ENCODE peak calls at places on chromosome 19, in four cellular contexts. One of them, this sample, is unnamed.

GRCh38 chr19:23343434-23344010 is 51.7 kb downstream of the ZNF91 start:
- DNase-seq in A549: no peak
- DNase-seq in IMR-90: no peak
- DNase-seq in HepG2: no peak
- DNase-seq in this sample: no peak

GRCh38 chr19:1004803-1005664 is 4.8 kb downstream of the GRIN3B start:
- DNase-seq in A549: no peak
- DNase-seq in HepG2: no peak
- DNase-seq in IMR-90: no peak
- DNase-seq in this sample: no peak

GRCh38 chr19:40717325-40717879 is 490 bp downstream of the ITPKC start:
- DNase-seq in A549: no peak
- DNase-seq in IMR-90: no peak
- DNase-seq in HepG2: no peak
- DNase-seq in this sample: no peak

GRCh38 chr19:35842666-35843272 is 9.5 kb downstream of the NPHS1 start:
- DNase-seq in A549: no peak
- DNase-seq in IMR-90: no peak
- DNase-seq in HepG2: no peak
- DNase-seq in this sample: no peak

GRCh38 chr19:38391911-38392464 is 3.5 kb downstream of the SPRED3 start:
- DNase-seq in A549: no peak
- DNase-seq in IMR-90: no peak
- DNase-seq in HepG2: no peak
- DNase-seq in this sample: no peak

GRCh38 chr19:50896591-50897190 is 14.5 kb downstream of the KLK4 start:
- DNase-seq in HepG2: peak
- DNase-seq in IMR-90: peak
- DNase-seq in A549: no peak
- DNase-seq in this sample: peak

GRCh38 chr19:40265763-40266099 is 19.4 kb downstream of the AKT2 start:
- DNase-seq in IMR-90: no peak
- DNase-seq in HepG2: no peak
- DNase-seq in A549: no peak
- DNase-seq in this sample: no peak

GRCh38 chr19:43809762-43810696 is 7.8 kb upstream of the LYPD5 start:
- DNase-seq in IMR-90: peak
- DNase-seq in A549: peak
- DNase-seq in HepG2: peak
- DNase-seq in this sample: peak

GRCh38 chr19:17289489-17289888 is 7.8 kb downstream of the ANKLE1 start:
- DNase-seq in HepG2: no peak
- DNase-seq in IMR-90: peak
- DNase-seq in A549: peak
- DNase-seq in this sample: peak

GRCh38 chr19:14072535-14073231 is at the start of gene MISP3:
- DNase-seq in A549: no peak
- DNase-seq in HepG2: no peak
- DNase-seq in IMR-90: no peak
- DNase-seq in this sample: peak

GRCh38 chr19:52896431-52897148 is 845 bp downstream of the ZNF320 start:
- DNase-seq in A549: no peak
- DNase-seq in IMR-90: peak
- DNase-seq in HepG2: no peak
- DNase-seq in this sample: peak

GRCh38 chr19:4054471-4055208 is 12.1 kb downstream of the ZBTB7A start:
- DNase-seq in HepG2: no peak
- DNase-seq in IMR-90: no peak
- DNase-seq in A549: no peak
- DNase-seq in this sample: no peak

GRCh38 chr19:4053423-4054324 is 13.0 kb downstream of the ZBTB7A start:
- DNase-seq in A549: no peak
- DNase-seq in HepG2: no peak
- DNase-seq in IMR-90: no peak
- DNase-seq in this sample: no peak

GRCh38 chr19:4051175-4052101 is 15.3 kb downstream of the ZBTB7A start:
- DNase-seq in IMR-90: peak
- DNase-seq in HepG2: peak
- DNase-seq in A549: no peak
- DNase-seq in this sample: no peak

GRCh38 chr19:4052993-4053422 is 13.7 kb downstream of the ZBTB7A start:
- DNase-seq in A549: no peak
- DNase-seq in IMR-90: no peak
- DNase-seq in HepG2: peak
- DNase-seq in this sample: no peak

GRCh38 chr19:4052114-4052992 is 14.3 kb downstream of the ZBTB7A start:
- DNase-seq in A549: no peak
- DNase-seq in IMR-90: peak
- DNase-seq in HepG2: peak
- DNase-seq in this sample: no peak
- TF ChIP-seq MAZ in A549: no peak
- TF ChIP-seq MAZ in IMR-90: no peak
- TF ChIP-seq MAZ in HepG2: peak
- TF ChIP-seq MAZ in this sample: no peak

GRCh38 chr19:42450314-42450934 is 7.7 kb upstream of the CXCL17 start:
- DNase-seq in A549: peak
- DNase-seq in HepG2: peak
- DNase-seq in IMR-90: peak
- DNase-seq in this sample: peak
- TF ChIP-seq MAZ in A549: no peak
- TF ChIP-seq MAZ in HepG2: no peak
- TF ChIP-seq MAZ in IMR-90: no peak
- TF ChIP-seq MAZ in this sample: no peak

DNA sequence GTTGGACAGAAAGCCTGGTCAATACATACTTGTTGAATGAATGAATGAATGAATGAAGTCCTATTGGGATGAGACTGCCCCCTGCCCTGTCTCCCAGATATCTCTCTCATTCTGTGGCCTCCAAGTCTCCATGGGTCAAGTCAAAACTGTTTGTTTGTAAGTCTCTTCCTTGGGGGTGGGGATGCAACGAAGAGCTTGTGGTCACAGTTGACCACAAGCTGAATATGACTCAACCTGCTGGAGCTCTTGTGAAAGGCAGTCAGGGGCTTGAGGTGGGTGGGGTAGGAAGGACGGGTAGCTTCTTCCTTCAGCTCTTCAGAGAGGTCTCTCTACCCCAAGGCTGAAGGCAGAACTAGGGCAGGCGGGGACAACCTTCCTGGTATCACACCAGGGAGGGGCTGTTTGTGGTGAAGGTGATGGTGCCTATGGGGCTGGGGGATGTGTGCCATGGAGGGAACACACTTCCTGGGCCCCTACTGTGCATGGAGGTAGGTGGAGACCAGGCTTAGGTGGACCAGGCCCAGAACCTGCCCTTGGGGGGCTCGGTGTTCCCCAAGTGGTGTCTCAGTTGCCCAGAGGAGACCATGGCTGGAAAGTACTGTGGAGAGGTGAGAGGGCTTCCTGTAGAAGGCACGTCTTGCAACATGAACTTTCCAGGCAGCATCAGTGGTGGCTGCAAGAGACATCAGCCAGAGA is 8.0 kb downstream of the MYO1F start:
- DNase-seq in HepG2: no peak
- DNase-seq in A549: peak
- DNase-seq in IMR-90: peak
- DNase-seq in this sample: peak
- TF ChIP-seq MAZ in HepG2: no peak
- TF ChIP-seq MAZ in A549: no peak
- TF ChIP-seq MAZ in IMR-90: peak
- TF ChIP-seq MAZ in this sample: peak

DNA sequence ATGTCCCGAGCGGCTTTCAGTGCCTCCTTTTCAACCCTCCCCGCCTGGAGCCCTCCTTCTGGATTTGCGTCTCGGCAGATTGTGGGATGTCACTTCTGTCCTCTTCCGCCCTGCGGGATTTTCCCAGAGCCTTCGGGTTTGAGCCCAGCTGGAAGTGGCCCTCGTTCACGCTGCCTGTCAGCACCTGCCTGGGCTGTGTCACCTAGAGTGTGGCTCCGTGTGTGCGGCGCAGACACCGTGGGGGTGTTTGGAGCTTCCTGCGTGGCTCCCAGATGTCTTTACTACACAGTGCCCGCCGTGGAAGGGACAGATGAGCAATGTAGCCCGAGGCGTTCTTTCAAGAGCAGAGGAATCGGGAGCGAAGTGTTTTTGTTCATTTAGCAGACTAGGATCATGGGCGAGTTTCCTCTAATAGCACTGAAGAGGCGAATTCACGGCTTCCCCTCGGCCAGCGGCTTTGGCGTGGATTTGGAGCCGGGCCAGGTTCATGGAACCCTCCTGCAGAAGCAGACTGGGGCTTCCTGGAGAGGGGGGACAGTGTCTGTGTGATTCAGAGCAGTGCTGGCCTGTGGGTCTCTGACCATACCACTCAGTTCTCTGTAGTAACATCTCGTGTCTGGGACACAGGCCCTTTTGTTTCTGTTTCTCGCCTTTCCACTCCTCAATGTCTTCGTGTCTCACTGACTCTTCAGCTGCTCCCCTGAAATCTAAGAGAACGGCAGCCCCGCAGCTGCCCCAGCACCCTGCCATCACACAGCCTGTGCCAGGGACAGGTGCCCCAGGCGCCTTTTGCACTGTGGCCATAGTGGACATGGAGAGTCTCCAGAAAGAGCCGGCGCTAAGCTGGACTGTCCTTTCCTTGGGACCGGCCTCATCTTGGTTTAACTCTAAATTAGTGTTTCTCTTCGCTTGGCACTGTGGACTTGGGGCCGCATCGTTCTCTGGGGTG is 68.1 kb downstream of the KDM4B start:
- DNase-seq in HepG2: no peak
- DNase-seq in IMR-90: peak
- DNase-seq in A549: no peak
- DNase-seq in this sample: no peak
- TF ChIP-seq MAZ in HepG2: no peak
- TF ChIP-seq MAZ in IMR-90: peak
- TF ChIP-seq MAZ in A549: no peak
- TF ChIP-seq MAZ in this sample: no peak

GRCh38 chr19:2800506-2800905 is 15.2 kb downstream of the THOP1 start:
- DNase-seq in A549: no peak
- DNase-seq in HepG2: no peak
- DNase-seq in IMR-90: no peak
- DNase-seq in this sample: no peak
- TF ChIP-seq MAZ in A549: no peak
- TF ChIP-seq MAZ in HepG2: no peak
- TF ChIP-seq MAZ in IMR-90: no peak
- TF ChIP-seq MAZ in this sample: no peak

DNA sequence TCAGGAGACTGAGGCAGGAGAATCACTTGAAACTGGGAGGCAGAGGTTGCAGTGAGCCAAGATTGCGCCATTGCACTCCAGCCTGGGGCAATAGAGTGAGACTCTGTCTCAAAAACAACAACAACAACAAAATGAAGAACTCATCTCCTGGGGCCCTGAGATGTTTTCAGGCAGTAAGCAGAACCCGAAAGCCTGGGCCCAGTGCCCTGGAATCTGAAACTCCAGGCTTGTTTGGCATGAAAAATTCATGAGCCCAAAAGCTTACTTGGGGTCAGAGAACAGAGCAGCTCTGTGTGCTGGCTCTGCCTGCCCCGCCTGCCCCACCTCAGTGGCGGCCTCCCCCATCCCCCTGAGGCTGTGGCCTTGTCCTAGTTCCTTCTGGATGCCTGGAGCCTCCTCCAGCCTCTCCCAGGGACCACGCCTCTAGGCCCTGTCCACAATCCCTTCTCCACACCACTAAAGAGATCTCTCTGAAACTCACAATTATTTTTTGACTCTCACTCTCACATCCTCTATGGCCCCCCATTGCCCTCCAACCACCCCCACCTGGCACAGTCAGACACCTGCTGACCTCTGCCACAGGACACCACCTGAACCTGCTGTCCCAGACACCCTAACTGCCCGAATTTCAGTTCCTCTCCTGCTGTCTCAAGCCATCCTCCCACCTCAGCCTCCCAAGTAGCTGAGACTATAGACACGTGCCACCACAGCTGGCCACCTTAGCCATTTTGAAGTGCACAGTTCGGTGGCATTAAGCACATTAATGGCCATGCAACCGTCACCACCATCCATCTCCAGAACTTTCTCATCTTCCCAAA is 6.9 kb upstream of the AP1M2 start:
- DNase-seq in A549: no peak
- DNase-seq in IMR-90: no peak
- DNase-seq in HepG2: no peak
- DNase-seq in this sample: no peak
- TF ChIP-seq MAZ in A549: no peak
- TF ChIP-seq MAZ in IMR-90: no peak
- TF ChIP-seq MAZ in HepG2: no peak
- TF ChIP-seq MAZ in this sample: no peak

DNA sequence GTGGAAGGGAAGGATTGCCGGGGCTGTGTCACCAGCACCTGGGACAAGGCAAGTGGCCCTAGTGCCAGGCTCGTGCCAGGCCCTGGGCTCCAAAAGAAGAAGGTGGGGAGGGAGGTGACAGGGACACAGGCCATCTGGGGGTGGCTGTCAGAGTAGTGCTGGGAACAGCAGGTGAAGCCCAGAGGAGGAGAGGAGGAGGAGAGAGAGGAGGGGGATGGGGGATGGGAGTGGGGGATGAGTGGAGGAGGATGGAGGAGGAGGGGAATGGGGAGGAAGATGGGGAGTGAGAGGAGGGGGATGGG is 18.7 kb downstream of the LSM4 start:
- DNase-seq in A549: no peak
- DNase-seq in IMR-90: no peak
- DNase-seq in HepG2: no peak
- DNase-seq in this sample: no peak
- TF ChIP-seq MAZ in A549: no peak
- TF ChIP-seq MAZ in IMR-90: no peak
- TF ChIP-seq MAZ in HepG2: no peak
- TF ChIP-seq MAZ in this sample: no peak

GRCh38 chr19:29942404-29943261 is 594 bp downstream of the URI1 start:
- DNase-seq in HepG2: peak
- DNase-seq in A549: peak
- DNase-seq in IMR-90: no peak
- DNase-seq in this sample: no peak
- TF ChIP-seq MAZ in HepG2: peak
- TF ChIP-seq MAZ in A549: no peak
- TF ChIP-seq MAZ in IMR-90: no peak
- TF ChIP-seq MAZ in this sample: no peak

DNA sequence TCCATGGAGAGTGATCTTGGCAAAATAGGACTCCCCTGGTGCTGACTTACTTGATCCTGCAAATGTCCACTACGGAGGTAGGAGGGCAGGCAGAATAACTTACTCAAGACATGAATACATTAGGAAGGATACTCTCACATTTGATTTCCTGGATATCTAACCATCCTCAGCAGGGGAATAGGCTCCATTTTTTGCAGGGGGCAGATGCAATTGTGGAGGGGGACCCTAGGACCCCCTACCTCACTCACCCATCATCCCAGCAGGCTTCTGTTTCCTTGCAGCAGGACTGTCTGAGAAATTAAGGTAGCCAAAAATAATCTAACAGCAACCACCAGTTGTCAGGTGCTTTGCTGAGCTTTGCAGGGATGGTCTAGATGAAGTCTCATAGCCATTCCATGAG is 482.0 kb downstream of the ZNF536 start:
- DNase-seq in IMR-90: no peak
- DNase-seq in HepG2: no peak
- DNase-seq in A549: no peak
- DNase-seq in this sample: no peak
- TF ChIP-seq MAZ in IMR-90: no peak
- TF ChIP-seq MAZ in HepG2: no peak
- TF ChIP-seq MAZ in A549: no peak
- TF ChIP-seq MAZ in this sample: no peak

This sample was measured in K562.